ENCODE peak calls at places on chromosomes 4 and X, in six cellular contexts. C is Right ventricle myocardium superior; D is activated CD4-positive, alpha-beta T cell treated with anti-CD3 and anti-CD28 coated beads, Interleukin-2, amount 50 U/mL, for 4 hours; U is left kidney; E is Peyer's patch; Q is SK-MEL-5. K is an unnamed sample.

GRCh38 chr4:185966997-185967775 is 101.8 kb upstream of the TLR3 start:
- DNase-seq in C (no peak), D (no peak), U (no peak), E (no peak), Q (no peak), K (no peak)

GRCh38 chr4:152534541-152535231 is 1.2 kb downstream of the FBXW7 start:
- DNase-seq in C (peak), D (peak), U (peak), E (peak), Q (peak), K (peak)

GRCh38 chr4:71992571-71992970 is 39.2 kb upstream of the NPFFR2 start:
- DNase-seq in C (no peak), D (no peak), U (no peak), E (no peak), Q (peak), K (no peak)

GRCh38 chr4:75629239-75629638 is 1.1 kb downstream of the CDKL2 start:
- DNase-seq in C (no peak), D (no peak), U (peak), E (no peak), Q (no peak), K (no peak)

GRCh38 chrX:111100191-111100590 is 4.2 kb downstream of the PAK3 start:
- DNase-seq in C (no peak), D (peak), U (peak), E (no peak), Q (peak), K (peak)

GRCh38 chr4:59400334-59400733 is 1799.8 kb upstream of the ADGRL3 start:
- DNase-seq in C (no peak), D (no peak), U (no peak), E (no peak), Q (no peak), K (no peak)

GRCh38 chrX:112704226-112704625 is 24.5 kb upstream of the LHFPL1 start:
- DNase-seq in C (no peak), D (no peak), U (no peak), E (no peak), Q (no peak), K (no peak)

GRCh38 chrX:1661922-1662221 is 47.0 kb downstream of the ASMT start:
- DNase-seq in C (no peak), D (no peak), U (no peak), E (no peak), Q (no peak), K (no peak)

GRCh38 chr4:95318044-95318443 is 230.7 kb downstream of the UNC5C start:
- DNase-seq in C (no peak), D (no peak), U (no peak), E (no peak), Q (no peak), K (no peak)

GRCh38 chr4:83231620-83232056 is 53.0 kb downstream of the COQ2 start:
- DNase-seq in C (no peak), D (no peak), U (no peak), E (no peak), Q (no peak), K (peak)

GRCh38 chr4:160193787-160194186 is 1090.9 kb downstream of the RAPGEF2 start:
- DNase-seq in C (no peak), D (no peak), U (no peak), E (no peak), Q (no peak), K (no peak)

GRCh38 chr4:101065346-101065745 is 282.0 kb downstream of the PPP3CA start:
- DNase-seq in C (no peak), D (no peak), U (no peak), E (no peak), Q (no peak), K (no peak)

GRCh38 chrX:100895365-100896075 is 21.4 kb upstream of the NOX1 start:
- DNase-seq in C (no peak), D (no peak), U (peak), E (no peak), Q (peak), K (peak)

GRCh38 chr4:105548483-105548882 is 3.9 kb upstream of the ARHGEF38 start:
- DNase-seq in C (no peak), D (no peak), U (no peak), E (no peak), Q (peak), K (no peak)

GRCh38 chr4:1032861-1033260 is 21.4 kb downstream of the FGFRL1 start:
- DNase-seq in C (no peak), D (no peak), U (no peak), E (no peak), Q (no peak), K (no peak)

GRCh38 chrX:40573763-40574162 is 7.0 kb upstream of the ATP6AP2 start:
- DNase-seq in C (no peak), D (peak), U (peak), E (no peak), Q (peak), K (peak)

GRCh38 chr4:73281396-73281795 is 22.8 kb upstream of the ANKRD17 start:
- DNase-seq in C (no peak), D (no peak), U (no peak), E (no peak), Q (no peak), K (no peak)

GRCh38 chr4:12993923-12994322 is 490.2 kb downstream of the RAB28 start:
- DNase-seq in C (no peak), D (no peak), U (no peak), E (no peak), Q (no peak), K (no peak)

GRCh38 chr4:30720021-30720655 is at the start of gene PCDH7:
- DNase-seq in C (peak), D (no peak), U (peak), E (peak), Q (peak), K (peak)

GRCh38 chrX:120781416-120781815 is 94.2 kb downstream of the CT47B1 start:
- DNase-seq in C (no peak), D (no peak), U (no peak), E (no peak), Q (no peak), K (peak)

GRCh38 chrX:132795211-132795610 is 163.2 kb downstream of the HS6ST2 start:
- DNase-seq in C (no peak), D (no peak), U (no peak), E (no peak), Q (no peak), K (no peak)

GRCh38 chr4:24565054-24565453 is 19.3 kb downstream of the DHX15 start:
- DNase-seq in C (no peak), D (no peak), U (no peak), E (no peak), Q (no peak), K (no peak)

GRCh38 chr4:8419222-8420041 is 21.1 kb downstream of the ACOX3 start:
- DNase-seq in C (no peak), D (peak), U (no peak), E (no peak), Q (no peak), K (no peak)

GRCh38 chr4:39706334-39706733 is 8.4 kb downstream of the UBE2K start:
- DNase-seq in C (peak), D (no peak), U (no peak), E (peak), Q (no peak), K (no peak)

GRCh38 chr4:13567125-13567524 is 22.8 kb upstream of the NKX3-2 start:
- DNase-seq in C (no peak), D (no peak), U (no peak), E (no peak), Q (no peak), K (no peak)

GRCh38 chr4:155799106-155799793 is 40.4 kb downstream of the GUCY1B1 start:
- DNase-seq in C (no peak), D (no peak), U (no peak), E (no peak), Q (no peak), K (no peak)

GRCh38 chr4:152936446-152937279 is 540 bp downstream of the FHDC1 start:
- DNase-seq in C (no peak), D (no peak), U (peak), E (peak), Q (no peak), K (peak)

GRCh38 chr4:26779674-26780073 is 81.0 kb upstream of the STIM2 start:
- DNase-seq in C (no peak), D (no peak), U (no peak), E (no peak), Q (no peak), K (no peak)

GRCh38 chr4:7960790-7961655 is 21.4 kb upstream of the AFAP1 start:
- DNase-seq in C (no peak), D (peak), U (peak), E (no peak), Q (peak), K (peak)

GRCh38 chrX:30787012-30787411 is 102.0 kb downstream of the TAB3 start:
- DNase-seq in C (no peak), D (no peak), U (no peak), E (no peak), Q (no peak), K (no peak)

GRCh38 chr4:5378002-5378401 is 326.7 kb downstream of the STK32B start:
- DNase-seq in C (no peak), D (no peak), U (peak), E (no peak), Q (peak), K (peak)

GRCh38 chrX:153900806-153901752 is 3.4 kb upstream of the AVPR2 start:
- DNase-seq in C (peak), D (peak), U (peak), E (no peak), Q (peak), K (peak)

GRCh38 chr4:166165829-166166420 is 292.9 kb downstream of the TLL1 start:
- DNase-seq in C (no peak), D (no peak), U (peak), E (no peak), Q (peak), K (peak)

K was measured in KBM-7.